ENCODE peak calls at places on chromosomes 7 and 10, in four cellular contexts. R is ascending aorta, Z is T1000, M is AG20443. L is an unnamed sample.

GRCh38 chr10:130481076-130481930 is 345.1 kb downstream of the GLRX3 start:
- DNase-seq in R (no peak), Z (no peak), M (no peak), L (no peak)

GRCh38 chr7:148299335-148299734 is 291.2 kb upstream of the C7orf33 start:
- DNase-seq in Z (no peak), M (no peak), R (no peak), L (no peak)

GRCh38 chr7:5489991-5490536 is 66.4 kb upstream of the TNRC18 start:
- DNase-seq in R (no peak), M (no peak), Z (no peak), L (no peak)

GRCh38 chr7:712601-713457 is 13.7 kb upstream of the DNAAF5 start:
- DNase-seq in M (no peak), R (no peak), Z (no peak), L (no peak)

GRCh38 chr10:24716295-24716694 is 7.4 kb downstream of the ARHGAP21 start:
- DNase-seq in M (no peak), R (no peak), Z (no peak), L (no peak)

GRCh38 chr10:99394256-99394655 is 36.2 kb downstream of the GOT1 start:
- DNase-seq in M (no peak), Z (no peak), R (no peak), L (no peak)

GRCh38 chr10:93701903-93702277 is 502 bp downstream of the FRA10AC1 start:
- DNase-seq in R (no peak), Z (no peak), M (peak), L (peak)

GRCh38 chr7:53350241-53350640 is 314.8 kb downstream of the POM121L12 start:
- DNase-seq in Z (no peak), M (no peak), R (no peak), L (no peak)

GRCh38 chr7:90690159-90690858 is 94.2 kb downstream of the CDK14 start:
- DNase-seq in Z (no peak), R (no peak), M (no peak), L (no peak)

L was measured in hepatic stellate cell.